ENCODE peak calls at places on chromosomes 7 and 10, in eight cellular contexts. I is WERI-Rb-1, T is suprapubic skin, H is nephron progenitor cell, X is tibial artery, L is lung, O is glutamatergic neuron, Z is hepatocyte. C is an unnamed sample.

GRCh38 chr7:26346611-26347200 is 55.0 kb downstream of the SNX10 start:
- DNase-seq in I (no peak), T (no peak), H (no peak), X (no peak), L (no peak), O (no peak), Z (no peak), C (no peak)

GRCh38 chr10:108465871-108466641 is 1301.5 kb upstream of the SORCS1 start:
- DNase-seq in I (peak; percentile 57), T (peak; percentile 69), H (peak; percentile 72), X (no peak), L (peak; percentile 29), O (peak; percentile 57), Z (peak; percentile 69), C (no peak)

GRCh38 chr7:104111294-104111693 is 96.5 kb downstream of the ORC5 start:
- DNase-seq in I (peak; percentile 27), T (no peak), H (no peak), X (no peak), L (no peak), O (no peak), Z (no peak), C (no peak)

GRCh38 chr7:152313879-152314604 is 121.8 kb downstream of the KMT2C start:
- DNase-seq in I (no peak), T (no peak), H (no peak), X (no peak), L (peak; percentile 34), O (no peak), Z (peak; percentile 42), C (no peak)

GRCh38 chr7:90595341-90595800 is 750 bp upstream of the CDK14 start:
- DNase-seq in I (no peak), T (no peak), H (no peak), X (no peak), L (peak; percentile 32), O (no peak), Z (no peak), C (no peak)

GRCh38 chr10:22821501-22821900 is 106.4 kb upstream of the ARMC3 start:
- DNase-seq in I (no peak), T (no peak), H (no peak), X (no peak), L (no peak), O (no peak), Z (no peak), C (no peak)

GRCh38 chr7:130838738-130839137 is 104.7 kb upstream of the KLF14 start:
- DNase-seq in I (no peak), T (no peak), H (no peak), X (no peak), L (no peak), O (no peak), Z (no peak), C (no peak)

GRCh38 chr10:113983552-113983951 is 60.1 kb upstream of the ADRB1 start:
- DNase-seq in I (no peak), T (no peak), H (no peak), X (no peak), L (no peak), O (no peak), Z (no peak), C (no peak)

GRCh38 chr10:12195281-12195602 is 449 bp downstream of the NUDT5 start:
- DNase-seq in I (no peak), T (no peak), H (no peak), X (no peak), L (no peak), O (no peak), Z (no peak), C (no peak)

GRCh38 chr10:120492366-120492765 is 35.3 kb downstream of the PLPP4 start:
- DNase-seq in I (no peak), T (no peak), H (no peak), X (no peak), L (peak; percentile 1), O (no peak), Z (no peak), C (peak; percentile 30)

GRCh38 chr10:107085661-107086525 is 78.6 kb downstream of the SORCS1 start:
- DNase-seq in I (no peak), T (no peak), H (no peak), X (no peak), L (no peak), O (no peak), Z (no peak), C (no peak)

GRCh38 chr10:51397695-51398094 is 301.7 kb downstream of the CSTF2T start:
- DNase-seq in I (no peak), T (no peak), H (no peak), X (peak; percentile 65), L (peak; percentile 60), O (no peak), Z (peak; percentile 8), C (no peak)

GRCh38 chr10:101162677-101163076 is 31.6 kb downstream of the TLX1 start:
- DNase-seq in I (peak; percentile 79), T (no peak), H (no peak), X (no peak), L (no peak), O (no peak), Z (no peak), C (no peak)

GRCh38 chr7:13540429-13540828 is 449.0 kb downstream of the ETV1 start:
- DNase-seq in I (no peak), T (no peak), H (no peak), X (no peak), L (no peak), O (no peak), Z (no peak), C (no peak)

GRCh38 chr10:11381511-11381910 is 229.9 kb downstream of the USP6NL start:
- DNase-seq in I (no peak), T (no peak), H (no peak), X (no peak), L (no peak), O (no peak), Z (no peak), C (no peak)

GRCh38 chr10:124539935-124540641 is 78.5 kb downstream of the LHPP start:
- DNase-seq in I (peak; percentile 76), T (no peak), H (peak; percentile 82), X (peak; percentile 38), L (peak; percentile 51), O (peak; percentile 88), Z (peak; percentile 73), C (no peak)

GRCh38 chr7:92609921-92610518 is 19.8 kb upstream of the FAM133B start:
- DNase-seq in I (no peak), T (no peak), H (no peak), X (no peak), L (no peak), O (no peak), Z (no peak), C (no peak)

GRCh38 chr7:957418-958220 is 3.1 kb upstream of the ADAP1 start:
- DNase-seq in I (no peak), T (peak; percentile 69), H (peak; percentile 39), X (peak; percentile 61), L (no peak), O (peak; percentile 80), Z (no peak), C (no peak)

GRCh38 chr7:128908750-128909385 is 1.6 kb downstream of the KCP start:
- DNase-seq in I (no peak), T (peak; percentile 37), H (no peak), X (no peak), L (no peak), O (no peak), Z (no peak), C (no peak)

GRCh38 chr7:97014145-97014544 is 8.8 kb downstream of the DLX6 start:
- DNase-seq in I (no peak), T (no peak), H (no peak), X (no peak), L (no peak), O (no peak), Z (no peak), C (no peak)

GRCh38 chr10:35462491-35462934 is 126.2 kb downstream of the CCNY start:
- DNase-seq in I (no peak), T (no peak), H (no peak), X (no peak), L (no peak), O (no peak), Z (no peak), C (no peak)

GRCh38 chr7:143443153-143443552 is at the start of gene TAS2R60:
- DNase-seq in I (no peak), T (no peak), H (no peak), X (no peak), L (no peak), O (no peak), Z (no peak), C (no peak)

GRCh38 chr10:77643795-77644468 is 6.3 kb upstream of the KCNMA1 start:
- DNase-seq in I (peak; percentile 57), T (no peak), H (peak; percentile 24), X (no peak), L (no peak), O (peak; percentile 40), Z (peak; percentile 73), C (no peak)

GRCh38 chr10:61639952-61640351 is 22.8 kb upstream of the CABCOCO1 start:
- DNase-seq in I (no peak), T (no peak), H (no peak), X (no peak), L (no peak), O (no peak), Z (no peak), C (no peak)

GRCh38 chr7:45923290-45923689 is 2.2 kb upstream of the IGFBP3 start:
- DNase-seq in I (peak; percentile 63), T (no peak), H (peak; percentile 85), X (peak; percentile 74), L (peak; percentile 73), O (peak; percentile 90), Z (peak; percentile 88), C (peak; percentile 92)
- TF ChIP-seq CTCF in I (peak; percentile 76), T (peak; percentile 85), H (peak; percentile 98), X (peak; percentile 92), L (peak; percentile 77), O (peak; percentile 90), Z (peak; percentile 98), C (peak; percentile 97)

DNA sequence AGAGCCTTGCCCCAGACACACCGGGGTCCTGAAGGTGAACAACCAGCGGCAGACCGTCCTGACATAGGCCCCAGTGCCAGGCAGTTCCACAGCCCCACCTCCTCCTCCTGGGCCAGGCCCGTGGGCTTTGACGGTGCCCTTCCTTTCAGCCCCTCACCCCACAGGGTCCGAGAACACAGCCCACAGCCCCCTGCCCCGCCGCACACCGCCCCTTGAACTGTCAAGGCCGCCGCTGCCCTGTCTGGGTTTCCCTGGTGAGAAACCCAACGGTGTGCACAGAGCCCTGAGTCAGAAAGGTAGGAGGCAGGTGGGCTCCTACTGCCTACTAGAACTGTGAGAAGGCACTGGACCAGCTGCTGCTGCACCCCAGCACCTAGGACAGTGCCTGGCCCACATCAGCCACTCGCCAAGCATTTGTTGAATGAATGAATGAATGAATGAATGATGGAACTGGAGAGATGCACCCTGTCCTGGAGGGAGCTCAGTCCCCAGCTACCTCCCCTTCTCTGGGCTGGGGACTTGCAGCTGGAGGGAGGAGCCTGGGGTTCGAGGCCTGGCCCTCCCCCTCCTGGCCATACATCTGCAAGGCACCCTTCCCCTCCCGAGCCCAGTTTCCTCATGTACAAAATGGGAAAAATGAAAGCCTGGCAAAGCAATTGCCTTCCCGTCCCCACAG is 117.9 kb downstream of the SLIT1 start:
- DNase-seq in I (no peak), T (no peak), H (no peak), X (no peak), L (no peak), O (peak; percentile 36), Z (no peak), C (no peak)
- TF ChIP-seq CTCF in I (peak; percentile 31), T (no peak), H (peak; percentile 9), X (no peak), L (no peak), O (no peak), Z (no peak), C (peak; percentile 15)

GRCh38 chr7:82572195-82572880 is 128.8 kb upstream of the CACNA2D1 start:
- DNase-seq in I (peak; percentile 90), T (peak; percentile 88), H (peak; percentile 92), X (peak; percentile 92), L (peak; percentile 86), O (peak; percentile 92), Z (peak; percentile 90), C (peak; percentile 91)
- TF ChIP-seq CTCF in I (peak; percentile 74), T (peak; percentile 61), H (peak; percentile 93), X (peak; percentile 91), L (peak; percentile 72), O (peak; percentile 95), Z (peak; percentile 95), C (peak; percentile 97)

GRCh38 chr7:70775570-70776156 is 356.3 kb upstream of the GALNT17 start:
- DNase-seq in I (no peak), T (no peak), H (no peak), X (no peak), L (no peak), O (no peak), Z (no peak), C (no peak)
- TF ChIP-seq CTCF in I (peak; percentile 38), T (no peak), H (no peak), X (no peak), L (no peak), O (peak; percentile 27), Z (no peak), C (peak; percentile 15)

C was measured in osteocyte.